ENCODE peak calls at places on chromosome 19, in five cellular contexts. P is colonic mucosa, O is heart right ventricle, R is A549, G is PC-3. C is an unnamed sample.

GRCh38 chr19:47369923-47370625 is 21.0 kb downstream of the DHX34 start:
- DNase-seq in R (no peak), O (no peak), G (no peak), P (no peak), C (no peak)

GRCh38 chr19:18020212-18021067 is 12.5 kb downstream of the ARRDC2 start:
- DNase-seq in P (peak), G (no peak), O (peak), R (no peak), C (no peak)

GRCh38 chr19:17536957-17537356 is 18.5 kb upstream of the COLGALT1 start:
- DNase-seq in R (no peak), G (no peak), O (no peak), P (no peak), C (no peak)

GRCh38 chr19:9323557-9323918 is 441 bp upstream of the ZNF559 start:
- DNase-seq in R (peak), P (peak), G (peak), O (peak), C (peak)

GRCh38 chr19:30605333-30605732 is 233.1 kb downstream of the ZNF536 start:
- DNase-seq in R (no peak), G (no peak), P (no peak), O (no peak), C (no peak)

GRCh38 chr19:54427586-54427985 is 12.3 kb downstream of the TTYH1 start:
- DNase-seq in O (no peak), R (no peak), G (no peak), P (no peak), C (no peak)

GRCh38 chr19:28934626-28935025 is 278.3 kb downstream of the UQCRFS1 start:
- DNase-seq in R (no peak), O (no peak), P (no peak), G (no peak), C (no peak)

GRCh38 chr19:13143135-13143534 is 7.0 kb downstream of the STX10 start:
- DNase-seq in O (no peak), R (no peak), P (no peak), G (peak), C (no peak)

GRCh38 chr19:57071414-57071813 is 48.4 kb upstream of the USP29 start:
- DNase-seq in P (no peak), G (no peak), O (no peak), R (no peak), C (no peak)

GRCh38 chr19:18377026-18377425 is 8.9 kb upstream of the GDF15 start:
- DNase-seq in O (no peak), G (peak), R (no peak), P (peak), C (no peak)

GRCh38 chr19:27744926-27745844 is 1467.8 kb downstream of the UQCRFS1 start:
- DNase-seq in O (no peak), R (no peak), P (peak), G (no peak), C (no peak)

GRCh38 chr19:7677664-7678311 is 898 bp downstream of the MCEMP1 start:
- DNase-seq in P (no peak), R (no peak), O (no peak), G (no peak), C (no peak)

GRCh38 chr19:38280030-38280921 is 15.9 kb downstream of the SPINT2 start:
- DNase-seq in G (no peak), P (no peak), R (no peak), O (no peak), C (no peak)

GRCh38 chr19:5134683-5135082 is 165.8 kb downstream of the KDM4B start:
- DNase-seq in P (no peak), O (no peak), G (no peak), R (no peak), C (no peak)

GRCh38 chr19:58558066-58558622 is at the start of gene UBE2M:
- DNase-seq in O (peak), G (no peak), R (no peak), P (peak), C (no peak)

GRCh38 chr19:19278315-19278714 is 5.2 kb upstream of the TM6SF2 start:
- DNase-seq in P (no peak), G (no peak), O (no peak), R (no peak), C (no peak)

GRCh38 chr19:28472843-28473242 is 740.1 kb downstream of the UQCRFS1 start:
- DNase-seq in P (peak), G (no peak), O (no peak), R (no peak), C (no peak)

GRCh38 chr19:44685877-44686276 is 13.1 kb upstream of the CEACAM16 start:
- DNase-seq in G (peak), O (peak), P (no peak), R (peak), C (no peak)

GRCh38 chr19:5682293-5682592 is 1.4 kb downstream of the HSD11B1L start:
- DNase-seq in R (no peak), O (no peak), P (no peak), G (no peak), C (no peak)

GRCh38 chr19:30557927-30558557 is 185.9 kb downstream of the ZNF536 start:
- DNase-seq in R (no peak), G (no peak), O (no peak), P (no peak), C (no peak)

GRCh38 chr19:4278010-4278409 is 1.1 kb upstream of the SHD start:
- DNase-seq in R (no peak), G (no peak), P (no peak), O (no peak), C (no peak)

GRCh38 chr19:6970478-6970877 is 50.8 kb downstream of the MBD3L2B start:
- DNase-seq in P (no peak), R (no peak), O (no peak), G (no peak), C (no peak)

GRCh38 chr19:55067869-55068268 is 4.9 kb upstream of the RDH13 start:
- DNase-seq in G (no peak), P (no peak), O (no peak), R (no peak), C (no peak)

GRCh38 chr19:33368074-33368864 is 5.2 kb upstream of the CEBPG start:
- DNase-seq in P (no peak), O (no peak), R (no peak), G (peak), C (peak)

GRCh38 chr19:34181111-34181864 is 9.0 kb downstream of the LSM14A start:
- DNase-seq in R (no peak), O (no peak), P (no peak), G (peak), C (no peak)

GRCh38 chr19:9070066-9070465 is 16.8 kb upstream of the OR1M1 start:
- DNase-seq in P (no peak), G (no peak), R (no peak), O (no peak), C (no peak)

DNA sequence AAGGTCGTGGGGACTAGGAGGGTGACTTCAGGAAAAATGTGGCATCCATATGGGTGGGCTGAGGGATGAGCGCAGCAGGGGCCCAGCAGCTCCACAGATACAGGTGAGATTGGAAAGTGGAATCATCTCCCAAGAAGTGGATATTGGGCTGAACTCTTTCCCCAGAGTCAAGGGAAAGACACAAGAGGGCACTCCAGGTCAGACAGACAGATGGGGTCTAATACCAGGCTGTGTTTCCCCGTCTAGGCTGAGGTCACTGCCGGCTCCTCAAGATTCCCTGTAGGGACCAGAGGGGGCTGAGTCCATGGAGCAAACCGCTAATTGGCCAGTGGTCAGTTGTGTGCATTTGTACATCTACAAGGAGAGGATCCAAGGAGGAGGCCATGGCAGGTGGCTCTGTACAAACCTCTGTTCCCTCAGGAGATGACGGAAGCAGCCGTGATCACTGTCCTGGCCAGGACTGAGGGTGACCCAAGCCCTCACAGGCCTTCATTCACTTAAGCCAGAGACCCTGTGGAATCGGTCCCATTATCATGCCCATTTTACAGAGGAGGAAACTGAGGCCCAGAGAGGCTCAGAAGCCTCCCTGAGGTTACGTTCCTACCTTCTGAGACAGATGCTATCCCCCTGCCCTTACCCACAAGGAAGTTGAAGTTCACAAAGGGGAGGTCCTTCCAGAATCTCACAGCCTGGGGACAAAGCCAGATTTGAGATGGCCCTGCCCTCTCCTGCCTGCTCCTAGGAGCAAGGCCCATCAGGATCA is 14.9 kb upstream of the IGLON5 start:
- DNase-seq in P (no peak), G (peak), R (no peak), O (no peak), C (no peak)
- TF ChIP-seq CTCF in P (no peak), G (no peak), R (peak), O (no peak), C (no peak)

GRCh38 chr19:51926426-51926783 is 867 bp upstream of the ZNF613 start:
- DNase-seq in O (no peak), P (no peak), G (no peak), R (no peak), C (no peak)

GRCh38 chr19:51921949-51922348 is 5.3 kb upstream of the ZNF613 start:
- DNase-seq in R (no peak), G (no peak), P (no peak), O (no peak), C (no peak)

GRCh38 chr19:51931921-51932320 is 4.6 kb downstream of the ZNF613 start:
- DNase-seq in G (no peak), P (no peak), R (no peak), O (no peak), C (no peak)

GRCh38 chr19:51926784-51927741 is at the start of gene ZNF613:
- DNase-seq in R (peak), P (peak), O (peak), G (peak), C (peak)

GRCh38 chr19:51927859-51928258 is 587 bp downstream of the ZNF613 start:
- DNase-seq in P (no peak), R (no peak), O (no peak), G (no peak), C (no peak)
- H3K27ac ChIP-seq in P (no peak), R (peak), O (peak), G (no peak), C (peak)

DNA sequence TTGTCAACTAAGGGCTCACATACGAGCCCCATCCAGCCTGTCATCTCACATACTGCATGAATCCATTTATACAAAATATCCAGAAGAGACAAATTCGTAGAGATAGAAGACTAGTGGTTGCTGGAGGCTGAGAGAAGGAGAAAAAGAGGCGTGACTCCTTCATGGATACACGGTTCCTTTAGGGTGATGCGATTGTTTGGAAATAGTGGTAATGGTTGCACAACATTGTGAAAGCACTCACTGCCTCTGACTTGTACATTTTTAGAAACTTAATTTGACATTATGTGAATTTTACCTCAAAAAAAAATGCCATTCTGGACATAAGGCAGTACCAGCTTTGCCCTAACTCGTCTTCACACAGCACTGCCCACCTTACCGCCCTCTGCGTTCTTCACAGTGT is 27.3 kb downstream of the IGFL1 start:
- DNase-seq in G (no peak), P (no peak), O (no peak), R (no peak), C (no peak)
- TF ChIP-seq CTCF in G (no peak), P (no peak), O (no peak), R (no peak), C (no peak)

DNA sequence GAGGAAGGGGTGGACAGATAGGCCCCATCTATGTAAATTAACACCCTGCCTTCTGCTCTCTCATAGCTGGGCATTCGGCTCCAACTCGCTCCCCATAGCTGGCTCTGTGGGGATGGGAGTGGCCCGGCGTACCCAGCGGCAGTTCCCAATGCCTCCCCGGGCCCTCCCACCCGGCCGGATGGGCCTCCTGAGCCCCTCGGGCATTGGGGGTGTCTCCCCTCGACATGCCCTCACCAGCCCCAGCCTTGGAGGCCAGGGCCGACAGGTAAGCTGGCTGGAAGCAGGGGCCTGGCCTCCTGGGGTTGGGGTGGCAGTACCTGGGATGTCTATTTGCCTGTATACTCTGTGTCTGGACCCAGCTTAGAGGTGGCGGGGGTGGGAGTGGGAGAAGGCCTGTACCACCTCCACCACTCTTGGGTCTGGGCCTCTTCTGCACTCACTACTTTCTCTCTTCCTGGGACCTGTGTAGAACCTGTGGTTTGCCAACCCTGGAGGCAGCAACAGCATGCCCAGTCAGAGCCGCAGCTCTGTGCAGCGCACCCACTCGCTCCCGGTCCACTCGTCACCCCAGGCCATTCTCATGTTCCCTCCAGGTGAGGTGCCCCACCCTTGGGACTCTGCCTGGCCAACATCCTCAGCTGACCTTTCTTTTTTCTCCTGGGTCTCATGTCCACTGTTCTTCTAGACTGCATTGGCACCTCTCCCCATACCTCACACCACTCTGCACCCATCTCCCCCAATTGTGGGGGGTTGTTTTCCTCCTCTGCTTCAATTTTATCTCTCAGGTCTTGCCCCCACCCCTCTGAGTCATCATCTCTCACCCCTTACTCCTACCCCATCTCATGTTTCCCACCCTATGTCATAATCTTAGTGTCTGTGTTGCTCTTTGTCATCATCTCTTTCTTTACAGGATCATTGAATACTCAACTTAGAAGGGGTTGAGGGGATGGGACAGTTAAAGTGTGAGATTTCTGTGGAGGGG is 10.1 kb downstream of the PAF1 start:
- DNase-seq in O (no peak), R (no peak), G (no peak), P (no peak), C (no peak)
- H3K27ac ChIP-seq in O (no peak), R (no peak), G (no peak), P (no peak), C (peak)

GRCh38 chr19:39474139-39474620 is 6.5 kb upstream of the TIMM50 start:
- DNase-seq in R (peak), O (peak), G (peak), P (peak), C (peak)

GRCh38 chr19:39470724-39471339 is 9.8 kb upstream of the TIMM50 start:
- DNase-seq in R (no peak), G (no peak), O (no peak), P (no peak), C (no peak)

GRCh38 chr19:39473443-39473960 is 7.1 kb upstream of the TIMM50 start:
- DNase-seq in P (no peak), O (no peak), G (no peak), R (no peak), C (no peak)

GRCh38 chr19:39472746-39473442 is 7.7 kb upstream of the TIMM50 start:
- DNase-seq in P (no peak), G (no peak), R (no peak), O (no peak), C (no peak)

GRCh38 chr19:39471756-39472536 is 8.7 kb upstream of the TIMM50 start:
- DNase-seq in R (no peak), O (no peak), P (no peak), G (no peak), C (no peak)
- TF ChIP-seq CTCF in R (no peak), O (no peak), P (no peak), G (no peak), C (no peak)

GRCh38 chr19:10439588-10439987 is 19.2 kb downstream of the PDE4A start:
- DNase-seq in P (no peak), G (no peak), R (no peak), O (no peak), C (no peak)

DNA sequence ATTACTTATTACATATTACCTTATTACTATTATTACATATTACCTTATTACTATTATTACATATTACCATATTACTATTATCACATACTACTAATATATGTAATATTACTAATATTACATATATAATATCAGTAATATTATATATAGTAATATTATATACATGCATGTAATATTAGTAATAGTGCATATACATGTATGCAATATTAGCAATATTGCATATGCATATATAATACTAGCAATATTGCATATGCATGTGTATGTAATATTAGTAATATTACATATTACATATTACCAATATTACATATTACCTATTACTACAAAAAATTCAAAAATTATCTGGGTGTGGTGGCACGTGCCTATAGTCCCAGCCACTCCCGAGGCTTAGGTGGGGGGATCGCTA is 22.4 kb downstream of the PDE4A start:
- DNase-seq in G (no peak), R (no peak), O (no peak), P (no peak), C (no peak)
- H3K27ac ChIP-seq in G (no peak), R (no peak), O (no peak), P (no peak), C (no peak)

GRCh38 chr19:2627855-2628254 is 74.6 kb downstream of the GNG7 start:
- DNase-seq in R (no peak), O (no peak), G (peak), P (no peak), C (no peak)

GRCh38 chr19:2627319-2627829 is 75.1 kb downstream of the GNG7 start:
- DNase-seq in G (peak), R (peak), P (no peak), O (peak), C (peak)

GRCh38 chr19:2623743-2624142 is 78.8 kb downstream of the GNG7 start:
- DNase-seq in R (no peak), O (no peak), G (no peak), P (no peak), C (no peak)

GRCh38 chr19:2625434-2625833 is 77.1 kb downstream of the GNG7 start:
- DNase-seq in G (no peak), O (peak), R (no peak), P (peak), C (no peak)

GRCh38 chr19:2624537-2625091 is 77.9 kb downstream of the GNG7 start:
- DNase-seq in G (no peak), R (peak), O (peak), P (no peak), C (no peak)
- TF ChIP-seq CTCF in G (no peak), R (no peak), O (no peak), P (no peak), C (no peak)

GRCh38 chr19:21148681-21149080 is 6.8 kb downstream of the ZNF431 start:
- DNase-seq in G (no peak), R (no peak), P (no peak), O (no peak), C (no peak)

GRCh38 chr19:21141787-21142464 is at the start of gene ZNF431:
- DNase-seq in O (peak), G (peak), P (peak), R (peak), C (peak)

GRCh38 chr19:21147540-21147939 is 5.7 kb downstream of the ZNF431 start:
- DNase-seq in R (no peak), P (no peak), G (no peak), O (no peak), C (no peak)

GRCh38 chr19:21143846-21144245 is 2.0 kb downstream of the ZNF431 start:
- DNase-seq in O (no peak), R (no peak), G (no peak), P (no peak), C (peak)

GRCh38 chr19:21143428-21143827 is 1.6 kb downstream of the ZNF431 start:
- DNase-seq in G (no peak), R (no peak), O (no peak), P (no peak), C (no peak)
- H3K27ac ChIP-seq in G (no peak), R (no peak), O (no peak), P (no peak), C (no peak)

C was measured in RWPE1.